ENCODE peak calls at places on chromosomes 7 and 10, in eight cellular contexts. B, C, M, O, K, N, I and R are unnamed samples.

GRCh38 chr10:86263209-86263608 is 103.4 kb downstream of the GRID1 start:
- DNase-seq in O (no peak), N (no peak), C (no peak), M (no peak), B (no peak), I (no peak), K (no peak), R (no peak)

GRCh38 chr10:1054684-1055083 is 1.5 kb upstream of the WDR37 start:
- DNase-seq in O (no peak), M (no peak), K (no peak), N (no peak), B (no peak), C (no peak), I (no peak), R (no peak)

GRCh38 chr10:4137299-4137698 is 352.3 kb upstream of the KLF6 start:
- DNase-seq in K (no peak), O (no peak), M (no peak), N (no peak), B (no peak), C (no peak), I (no peak), R (no peak)

GRCh38 chr10:50293508-50294320 is 42.4 kb upstream of the ASAH2 start:
- DNase-seq in O (no peak), M (no peak), I (no peak), N (no peak), C (no peak), K (no peak), B (no peak), R (no peak)

GRCh38 chr10:86650151-86650550 is 4.2 kb upstream of the OPN4 start:
- DNase-seq in K (no peak), M (no peak), B (no peak), N (no peak), I (no peak), O (no peak), C (no peak), R (no peak)

GRCh38 chr7:129690701-129691100 is 79.2 kb downstream of the NRF1 start:
- DNase-seq in K (no peak), O (no peak), I (no peak), C (no peak), N (no peak), M (no peak), B (no peak), R (no peak)

GRCh38 chr10:44715081-44715480 is 196.1 kb upstream of the TMEM72 start:
- DNase-seq in O (no peak), K (no peak), I (no peak), B (no peak), C (no peak), M (no peak), N (no peak), R (no peak)

GRCh38 chr10:104045151-104046089 is 40.3 kb downstream of the COL17A1 start:
- DNase-seq in M (no peak), I (no peak), O (no peak), B (peak; percentile 77), C (peak; percentile 77), K (peak; percentile 56), N (no peak), R (no peak)